ENCODE peak calls at places on chromosomes 5 and 9, in seven cellular contexts. X is neural crest cell, A is dorsolateral prefrontal cortex, W is cardiac fibroblast, C is Calu3, I is fibroblast of the aortic adventitia, J is adrenal gland. U is an unnamed sample.

GRCh38 chr5:42057254-42057690 is 132.2 kb downstream of the FBXO4 start:
- DNase-seq in X (peak), A (no peak), W (peak), C (peak), I (peak), J (peak), U (peak)

GRCh38 chr9:73655363-73655762 is 503.7 kb downstream of the ANXA1 start:
- DNase-seq in X (no peak), A (no peak), W (no peak), C (no peak), I (no peak), J (no peak), U (no peak)

GRCh38 chr9:12232836-12233235 is 460.3 kb upstream of the TYRP1 start:
- DNase-seq in X (no peak), A (no peak), W (no peak), C (no peak), I (no peak), J (no peak), U (no peak)

GRCh38 chr9:3968891-3969290 is 331.0 kb downstream of the GLIS3 start:
- DNase-seq in X (no peak), A (no peak), W (no peak), C (peak), I (no peak), J (no peak), U (peak)

GRCh38 chr9:109286571-109286977 is 34.3 kb downstream of the EPB41L4B start:
- DNase-seq in X (no peak), A (no peak), W (peak), C (no peak), I (peak), J (no peak), U (peak)

GRCh38 chr5:132265336-132266030 is 8.0 kb downstream of the PDLIM4 start:
- DNase-seq in X (no peak), A (no peak), W (peak), C (peak), I (peak), J (no peak), U (peak)

GRCh38 chr5:38926121-38926520 is 80.3 kb downstream of the OSMR start:
- DNase-seq in X (no peak), A (no peak), W (no peak), C (no peak), I (no peak), J (no peak), U (peak)

GRCh38 chr9:92164490-92164889 is 49.3 kb upstream of the SPTLC1 start:
- DNase-seq in X (no peak), A (no peak), W (no peak), C (no peak), I (no peak), J (no peak), U (no peak)

GRCh38 chr9:71630371-71630770 is 137.9 kb downstream of the CEMIP2 start:
- DNase-seq in X (no peak), A (no peak), W (peak), C (no peak), I (no peak), J (no peak), U (no peak)

GRCh38 chr5:82815871-82816270 is 261.3 kb downstream of the TMEM167A start:
- DNase-seq in X (no peak), A (no peak), W (peak), C (no peak), I (peak), J (no peak), U (no peak)

GRCh38 chr5:33379757-33380156 is 61.0 kb upstream of the TARS1 start:
- DNase-seq in X (no peak), A (no peak), W (peak), C (no peak), I (peak), J (peak), U (peak)

GRCh38 chr9:122180633-122181032 is 20.9 kb downstream of the MORN5 start:
- DNase-seq in X (no peak), A (no peak), W (peak), C (peak), I (peak), J (peak), U (peak)

GRCh38 chr9:137683307-137683864 is 64.6 kb downstream of the EHMT1 start:
- DNase-seq in X (no peak), A (no peak), W (no peak), C (no peak), I (no peak), J (no peak), U (no peak)

GRCh38 chr5:131436081-131436480 is 172.2 kb downstream of the CDC42SE2 start:
- DNase-seq in X (no peak), A (no peak), W (no peak), C (no peak), I (no peak), J (peak), U (no peak)

GRCh38 chr9:130997395-130997684 is 11.6 kb upstream of the LAMC3 start:
- DNase-seq in X (no peak), A (no peak), W (no peak), C (no peak), I (no peak), J (no peak), U (no peak)

GRCh38 chr5:97231025-97231636 is 48.1 kb upstream of the RIOK2 start:
- DNase-seq in X (peak), A (no peak), W (peak), C (peak), I (peak), J (peak), U (peak)

GRCh38 chr9:90449213-90449925 is 193.3 kb downstream of the DIRAS2 start:
- DNase-seq in X (no peak), A (no peak), W (no peak), C (no peak), I (no peak), J (no peak), U (no peak)

GRCh38 chr5:29089591-29090141 is 2051.3 kb upstream of the CDH9 start:
- DNase-seq in X (no peak), A (no peak), W (no peak), C (no peak), I (no peak), J (no peak), U (no peak)

GRCh38 chr5:94469889-94470288 is 148.5 kb downstream of the KIAA0825 start:
- DNase-seq in X (no peak), A (no peak), W (peak), C (no peak), I (peak), J (no peak), U (peak)

GRCh38 chr9:107177857-107178256 is 105.2 kb upstream of the RAD23B start:
- DNase-seq in X (no peak), A (no peak), W (no peak), C (no peak), I (no peak), J (no peak), U (no peak)

GRCh38 chr5:69030663-69031062 is 63.2 kb upstream of the SLC30A5 start:
- DNase-seq in X (no peak), A (no peak), W (no peak), C (no peak), I (no peak), J (no peak), U (no peak)

GRCh38 chr9:112212926-112213325 is 37.8 kb upstream of the SUSD1 start:
- DNase-seq in X (no peak), A (no peak), W (no peak), C (no peak), I (no peak), J (no peak), U (no peak)

GRCh38 chr9:96420468-96421219 is 2.5 kb upstream of the ZNF367 start:
- DNase-seq in X (no peak), A (no peak), W (peak), C (peak), I (peak), J (peak), U (peak)

GRCh38 chr5:32760091-32760509 is 49.0 kb downstream of the NPR3 start:
- DNase-seq in X (no peak), A (no peak), W (peak), C (no peak), I (peak), J (no peak), U (peak)

GRCh38 chr9:82127993-82128710 is 139.6 kb downstream of the SPATA31D1 start:
- DNase-seq in X (no peak), A (no peak), W (no peak), C (no peak), I (no peak), J (no peak), U (no peak)

GRCh38 chr9:128098017-128098935 is 29.3 kb downstream of the PTGES2 start:
- DNase-seq in X (peak), A (peak), W (peak), C (peak), I (peak), J (peak), U (peak)

GRCh38 chr9:73011346-73011745 is 58.5 kb upstream of the ALDH1A1 start:
- DNase-seq in X (no peak), A (no peak), W (peak), C (no peak), I (peak), J (no peak), U (peak)

GRCh38 chr5:149932445-149933350 is 11.9 kb downstream of the PDE6A start:
- DNase-seq in X (no peak), A (no peak), W (peak), C (no peak), I (no peak), J (no peak), U (no peak)

GRCh38 chr9:127182901-127183746 is 60.7 kb upstream of the ANGPTL2 start:
- DNase-seq in X (no peak), A (no peak), W (no peak), C (no peak), I (no peak), J (peak), U (peak)

GRCh38 chr5:79568632-79569190 is 43.5 kb upstream of the TENT2 start:
- DNase-seq in X (no peak), A (no peak), W (no peak), C (no peak), I (no peak), J (no peak), U (no peak)

GRCh38 chr5:132283423-132284043 is 10.7 kb upstream of the SLC22A4 start:
- DNase-seq in X (no peak), A (no peak), W (peak), C (peak), I (peak), J (peak), U (peak)

GRCh38 chr5:73867344-73868335 is 241.6 kb downstream of the ARHGEF28 start:
- DNase-seq in X (no peak), A (no peak), W (peak), C (no peak), I (peak), J (no peak), U (peak)

GRCh38 chr5:107203231-107203630 is 467.5 kb downstream of the EFNA5 start:
- DNase-seq in X (no peak), A (no peak), W (no peak), C (no peak), I (no peak), J (no peak), U (no peak)

GRCh38 chr5:148849461-148849860 is 23.1 kb downstream of the ADRB2 start:
- DNase-seq in X (no peak), A (no peak), W (no peak), C (no peak), I (no peak), J (no peak), U (no peak)

GRCh38 chr9:130668694-130669093 is 4.3 kb downstream of the PRDM12 start:
- DNase-seq in X (no peak), A (no peak), W (no peak), C (no peak), I (no peak), J (no peak), U (no peak)

GRCh38 chr5:84191296-84191695 is 193.4 kb downstream of the EDIL3 start:
- DNase-seq in X (no peak), A (no peak), W (peak), C (no peak), I (peak), J (no peak), U (peak)
- TF ChIP-seq CTCF in X (no peak), A (no peak), W (no peak), C (no peak), I (no peak), J (no peak), U (no peak)

GRCh38 chr9:120876842-120877240 is at the start of gene PHF19:
- DNase-seq in X (no peak), A (peak), W (peak), C (no peak), I (no peak), J (peak), U (peak)

GRCh38 chr9:120878188-120879130 is 1.5 kb upstream of the PHF19 start:
- DNase-seq in X (no peak), A (no peak), W (no peak), C (no peak), I (no peak), J (no peak), U (no peak)

GRCh38 chr9:120875954-120876841 is 790 bp downstream of the PHF19 start:
- DNase-seq in X (peak), A (peak), W (peak), C (peak), I (peak), J (peak), U (peak)

GRCh38 chr9:120875643-120875953 is 1.4 kb downstream of the PHF19 start:
- DNase-seq in X (no peak), A (no peak), W (no peak), C (no peak), I (no peak), J (no peak), U (no peak)

GRCh38 chr9:120877276-120878034 is 467 bp upstream of the PHF19 start:
- DNase-seq in X (peak), A (peak), W (peak), C (peak), I (peak), J (peak), U (peak)
- TF ChIP-seq CTCF in X (no peak), A (peak), W (no peak), C (no peak), I (no peak), J (no peak), U (peak)

DNA sequence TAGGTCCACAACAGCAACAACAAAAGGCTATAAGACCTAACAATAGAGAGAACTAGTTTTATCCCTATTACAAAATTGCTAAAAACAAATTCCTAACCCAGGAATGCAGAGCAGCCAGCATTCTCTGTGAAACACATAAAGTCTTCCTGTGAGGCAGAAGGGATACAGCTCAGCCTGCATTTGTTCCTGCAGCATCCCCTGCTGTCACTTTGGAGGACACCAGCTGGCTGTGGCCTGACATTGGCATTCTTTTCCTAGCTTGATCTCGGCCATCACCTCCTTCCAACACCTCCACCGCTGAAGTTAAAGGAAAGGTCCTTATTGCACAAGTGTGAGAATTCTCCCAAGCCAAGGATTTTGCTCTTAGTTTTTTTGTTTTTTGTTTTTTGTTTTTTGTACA is 186.1 kb downstream of the SNCAIP start:
- DNase-seq in X (peak), A (peak), W (peak), C (no peak), I (no peak), J (no peak), U (peak)
- TF ChIP-seq CTCF in X (peak), A (peak), W (peak), C (no peak), I (peak), J (no peak), U (peak)

GRCh38 chr5:143405063-143405746 is 1.7 kb upstream of the NR3C1 start:
- DNase-seq in X (peak), A (peak), W (peak), C (peak), I (peak), J (peak), U (peak)
- TF ChIP-seq CTCF in X (no peak), A (peak), W (peak), C (no peak), I (peak), J (no peak), U (peak)

GRCh38 chr5:176870110-176870591 is 29.0 kb downstream of the HK3 start:
- DNase-seq in X (peak), A (no peak), W (peak), C (peak), I (peak), J (peak), U (peak)
- TF ChIP-seq CTCF in X (peak), A (peak), W (peak), C (no peak), I (peak), J (peak), U (peak)

GRCh38 chr5:65778126-65778525 is 56.1 kb downstream of the NLN start:
- DNase-seq in X (no peak), A (no peak), W (peak), C (no peak), I (peak), J (no peak), U (no peak)

GRCh38 chr5:65776707-65777141 is 54.7 kb downstream of the NLN start:
- DNase-seq in X (no peak), A (no peak), W (peak), C (no peak), I (peak), J (no peak), U (peak)

GRCh38 chr5:65774346-65774745 is 52.3 kb downstream of the NLN start:
- DNase-seq in X (no peak), A (no peak), W (peak), C (peak), I (peak), J (no peak), U (peak)

GRCh38 chr5:65775476-65775875 is 53.5 kb downstream of the NLN start:
- DNase-seq in X (no peak), A (no peak), W (no peak), C (no peak), I (no peak), J (no peak), U (no peak)

GRCh38 chr5:65779643-65780042 is 57.6 kb downstream of the NLN start:
- DNase-seq in X (no peak), A (no peak), W (no peak), C (no peak), I (no peak), J (no peak), U (no peak)
- TF ChIP-seq CTCF in X (no peak), A (no peak), W (no peak), C (no peak), I (no peak), J (no peak), U (no peak)

DNA sequence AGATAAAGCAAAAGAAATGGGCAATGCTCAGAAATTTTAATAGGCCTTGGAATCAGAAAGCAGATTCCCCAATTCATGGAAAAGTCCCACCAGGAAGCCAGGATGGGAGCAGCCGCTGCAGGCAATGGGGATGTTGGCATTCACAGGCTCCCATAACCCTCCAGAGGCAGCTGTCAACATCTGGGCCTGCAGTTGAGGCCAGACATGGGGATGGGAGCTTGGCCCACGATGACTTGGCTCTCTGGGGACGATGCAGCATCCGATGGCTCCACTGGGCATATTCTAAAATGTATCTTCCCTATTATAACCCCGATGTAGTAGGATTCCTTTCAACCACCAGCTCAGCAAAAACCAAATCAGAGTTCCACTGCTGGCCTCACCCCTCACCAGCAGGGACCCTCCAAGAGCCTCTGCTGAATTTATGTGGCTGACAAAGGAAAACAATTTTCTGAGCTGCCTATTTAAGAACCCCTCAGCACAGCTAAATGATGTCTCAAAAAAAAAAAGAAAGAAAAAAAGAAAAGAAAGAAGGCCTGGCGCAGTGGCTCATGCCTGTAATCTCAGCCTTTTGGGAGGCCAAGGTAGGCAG is 7.1 kb downstream of the SPRY4 start:
- DNase-seq in X (no peak), A (no peak), W (no peak), C (no peak), I (peak), J (no peak), U (no peak)
- TF ChIP-seq CTCF in X (peak), A (no peak), W (peak), C (no peak), I (peak), J (no peak), U (peak)

GRCh38 chr9:69330580-69330979 is 5.6 kb downstream of the ENTREP1 start:
- DNase-seq in X (no peak), A (no peak), W (no peak), C (no peak), I (no peak), J (no peak), U (no peak)
- TF ChIP-seq CTCF in X (no peak), A (no peak), W (no peak), C (no peak), I (no peak), J (no peak), U (no peak)

GRCh38 chr9:125906144-125906543 is 159.0 kb downstream of the PBX3 start:
- DNase-seq in X (no peak), A (no peak), W (peak), C (no peak), I (peak), J (no peak), U (peak)

GRCh38 chr9:125909497-125909896 is 162.3 kb downstream of the PBX3 start:
- DNase-seq in X (no peak), A (no peak), W (no peak), C (no peak), I (no peak), J (no peak), U (no peak)

GRCh38 chr9:125908138-125908537 is 161.0 kb downstream of the PBX3 start:
- DNase-seq in X (no peak), A (no peak), W (no peak), C (no peak), I (no peak), J (no peak), U (no peak)

GRCh38 chr9:125904155-125904841 is 157.1 kb downstream of the PBX3 start:
- DNase-seq in X (no peak), A (no peak), W (no peak), C (no peak), I (peak), J (no peak), U (no peak)

DNA sequence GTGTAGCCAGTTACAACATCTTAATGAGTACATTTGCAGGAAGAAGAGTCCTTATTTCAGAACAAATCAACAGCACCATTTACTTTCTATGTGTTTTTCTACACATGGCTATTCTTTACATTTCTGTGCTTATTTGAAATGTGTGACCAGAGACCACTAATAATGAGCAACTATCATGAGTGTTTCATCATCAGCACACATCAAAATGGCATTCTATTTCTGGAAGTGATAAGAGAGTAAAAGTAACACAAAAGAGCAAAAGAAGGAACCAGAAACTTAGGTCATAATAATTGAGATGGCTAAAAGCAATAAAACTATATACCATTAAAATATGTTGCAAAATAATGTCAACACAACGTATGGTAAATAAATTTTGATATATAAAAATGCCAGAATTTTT is 159.7 kb downstream of the PBX3 start:
- DNase-seq in X (no peak), A (no peak), W (no peak), C (no peak), I (peak), J (no peak), U (no peak)
- TF ChIP-seq CTCF in X (no peak), A (no peak), W (no peak), C (no peak), I (no peak), J (no peak), U (no peak)

GRCh38 chr9:123364241-123364824 is 8.3 kb downstream of the CRB2 start:
- DNase-seq in X (no peak), A (peak), W (peak), C (no peak), I (peak), J (no peak), U (peak)

GRCh38 chr9:123365881-123366528 is 10.0 kb downstream of the CRB2 start:
- DNase-seq in X (no peak), A (no peak), W (no peak), C (no peak), I (no peak), J (no peak), U (no peak)

GRCh38 chr9:123362856-123363255 is 6.9 kb downstream of the CRB2 start:
- DNase-seq in X (no peak), A (no peak), W (no peak), C (no peak), I (no peak), J (no peak), U (no peak)

GRCh38 chr9:123368023-123368422 is 12.0 kb downstream of the CRB2 start:
- DNase-seq in X (no peak), A (no peak), W (no peak), C (no peak), I (no peak), J (no peak), U (no peak)

GRCh38 chr9:123365287-123365880 is 9.4 kb downstream of the CRB2 start:
- DNase-seq in X (no peak), A (no peak), W (no peak), C (no peak), I (no peak), J (no peak), U (no peak)
- TF ChIP-seq CTCF in X (peak), A (no peak), W (peak), C (no peak), I (peak), J (no peak), U (peak)

U was measured in AG10803.